ENCODE peak calls at places on chromosome 15, in nine cellular contexts. One of them, this sample, is unnamed.

GRCh38 chr15:51335538-51335961 is 2.8 kb downstream of the CYP19A1 start:
- DNase-seq in WTC11: no peak
- DNase-seq in cardiac muscle cell: no peak
- DNase-seq in PC-9: no peak
- DNase-seq in kidney: no peak
- DNase-seq in tibial artery: no peak
- DNase-seq in HCT116: no peak
- DNase-seq in fibroblast of mammary gland: no peak
- DNase-seq in GM12865: peak; percentile 59
- DNase-seq in this sample: no peak

GRCh38 chr15:92807971-92808571 is 92.1 kb upstream of the CHD2 start:
- DNase-seq in PC-9: no peak
- DNase-seq in WTC11: no peak
- DNase-seq in kidney: no peak
- DNase-seq in cardiac muscle cell: no peak
- DNase-seq in tibial artery: no peak
- DNase-seq in fibroblast of mammary gland: peak; percentile 49
- DNase-seq in GM12865: peak; percentile 48
- DNase-seq in HCT116: no peak
- DNase-seq in this sample: no peak

GRCh38 chr15:88018865-88019626 is 237.5 kb downstream of the NTRK3 start:
- DNase-seq in PC-9: no peak
- DNase-seq in kidney: no peak
- DNase-seq in tibial artery: no peak
- DNase-seq in WTC11: no peak
- DNase-seq in GM12865: no peak
- DNase-seq in fibroblast of mammary gland: peak; percentile 60
- DNase-seq in HCT116: no peak
- DNase-seq in cardiac muscle cell: no peak
- DNase-seq in this sample: peak; percentile 36

GRCh38 chr15:88612186-88612796 is 8.8 kb upstream of the AEN start:
- DNase-seq in GM12865: no peak
- DNase-seq in fibroblast of mammary gland: no peak
- DNase-seq in cardiac muscle cell: no peak
- DNase-seq in HCT116: no peak
- DNase-seq in tibial artery: no peak
- DNase-seq in PC-9: no peak
- DNase-seq in WTC11: no peak
- DNase-seq in kidney: no peak
- DNase-seq in this sample: no peak

GRCh38 chr15:43052860-43053259 is 53.0 kb downstream of the UBR1 start:
- DNase-seq in WTC11: no peak
- DNase-seq in cardiac muscle cell: no peak
- DNase-seq in PC-9: no peak
- DNase-seq in tibial artery: no peak
- DNase-seq in GM12865: no peak
- DNase-seq in fibroblast of mammary gland: no peak
- DNase-seq in kidney: no peak
- DNase-seq in HCT116: no peak
- DNase-seq in this sample: no peak

GRCh38 chr15:49847937-49848823 is 227.3 kb downstream of the DTWD1 start:
- DNase-seq in PC-9: no peak
- DNase-seq in tibial artery: no peak
- DNase-seq in kidney: no peak
- DNase-seq in fibroblast of mammary gland: peak; percentile 100
- DNase-seq in GM12865: no peak
- DNase-seq in HCT116: no peak
- DNase-seq in cardiac muscle cell: no peak
- DNase-seq in WTC11: no peak
- DNase-seq in this sample: peak; percentile 95

GRCh38 chr15:80547264-80547663 is 143.1 kb downstream of the ARNT2 start:
- DNase-seq in WTC11: no peak
- DNase-seq in fibroblast of mammary gland: no peak
- DNase-seq in GM12865: no peak
- DNase-seq in tibial artery: no peak
- DNase-seq in PC-9: no peak
- DNase-seq in kidney: no peak
- DNase-seq in cardiac muscle cell: no peak
- DNase-seq in HCT116: no peak
- DNase-seq in this sample: no peak

GRCh38 chr15:42405876-42406482 is 46.7 kb downstream of the CAPN3 start:
- DNase-seq in HCT116: no peak
- DNase-seq in kidney: no peak
- DNase-seq in cardiac muscle cell: no peak
- DNase-seq in GM12865: no peak
- DNase-seq in WTC11: no peak
- DNase-seq in tibial artery: no peak
- DNase-seq in fibroblast of mammary gland: peak; percentile 12
- DNase-seq in PC-9: no peak
- DNase-seq in this sample: no peak

GRCh38 chr15:101641894-101642293 is 10.3 kb downstream of the TM2D3 start:
- DNase-seq in WTC11: no peak
- DNase-seq in cardiac muscle cell: no peak
- DNase-seq in PC-9: no peak
- DNase-seq in GM12865: peak; percentile 41
- DNase-seq in HCT116: no peak
- DNase-seq in kidney: no peak
- DNase-seq in fibroblast of mammary gland: no peak
- DNase-seq in tibial artery: no peak
- DNase-seq in this sample: no peak

GRCh38 chr15:88638626-88639372 is at the start of gene ISG20:
- DNase-seq in tibial artery: peak; percentile 96
- DNase-seq in HCT116: peak; percentile 86
- DNase-seq in kidney: peak; percentile 99
- DNase-seq in WTC11: peak; percentile 86
- DNase-seq in PC-9: peak; percentile 94
- DNase-seq in fibroblast of mammary gland: peak; percentile 98
- DNase-seq in cardiac muscle cell: peak; percentile 64
- DNase-seq in GM12865: peak; percentile 99
- DNase-seq in this sample: peak; percentile 97

GRCh38 chr15:96629501-96629900 is 299.0 kb downstream of the NR2F2 start:
- DNase-seq in HCT116: no peak
- DNase-seq in fibroblast of mammary gland: no peak
- DNase-seq in kidney: no peak
- DNase-seq in WTC11: no peak
- DNase-seq in GM12865: no peak
- DNase-seq in tibial artery: peak; percentile 36
- DNase-seq in cardiac muscle cell: no peak
- DNase-seq in PC-9: no peak
- DNase-seq in this sample: no peak

GRCh38 chr15:101501703-101502373 is 12.3 kb upstream of the PCSK6 start:
- DNase-seq in fibroblast of mammary gland: no peak
- DNase-seq in cardiac muscle cell: peak; percentile 52
- DNase-seq in kidney: no peak
- DNase-seq in PC-9: no peak
- DNase-seq in tibial artery: no peak
- DNase-seq in GM12865: peak; percentile 42
- DNase-seq in WTC11: peak; percentile 66
- DNase-seq in HCT116: peak; percentile 22
- DNase-seq in this sample: no peak

GRCh38 chr15:67784057-67784781 is 41.1 kb upstream of the SKOR1 start:
- DNase-seq in WTC11: no peak
- DNase-seq in fibroblast of mammary gland: no peak
- DNase-seq in cardiac muscle cell: no peak
- DNase-seq in kidney: no peak
- DNase-seq in GM12865: peak; percentile 90
- DNase-seq in tibial artery: no peak
- DNase-seq in PC-9: no peak
- DNase-seq in HCT116: no peak
- DNase-seq in this sample: no peak

GRCh38 chr15:58369261-58369699 is 62.5 kb upstream of the LIPC start:
- DNase-seq in kidney: no peak
- DNase-seq in GM12865: peak; percentile 67
- DNase-seq in HCT116: no peak
- DNase-seq in fibroblast of mammary gland: no peak
- DNase-seq in cardiac muscle cell: no peak
- DNase-seq in tibial artery: no peak
- DNase-seq in PC-9: no peak
- DNase-seq in WTC11: no peak
- DNase-seq in this sample: no peak

GRCh38 chr15:65312400-65312916 is 8.0 kb downstream of the RNU5B-1 start:
- DNase-seq in cardiac muscle cell: no peak
- DNase-seq in kidney: peak; percentile 88
- DNase-seq in PC-9: no peak
- DNase-seq in tibial artery: no peak
- DNase-seq in HCT116: no peak
- DNase-seq in fibroblast of mammary gland: no peak
- DNase-seq in GM12865: no peak
- DNase-seq in WTC11: no peak
- DNase-seq in this sample: no peak

DNA sequence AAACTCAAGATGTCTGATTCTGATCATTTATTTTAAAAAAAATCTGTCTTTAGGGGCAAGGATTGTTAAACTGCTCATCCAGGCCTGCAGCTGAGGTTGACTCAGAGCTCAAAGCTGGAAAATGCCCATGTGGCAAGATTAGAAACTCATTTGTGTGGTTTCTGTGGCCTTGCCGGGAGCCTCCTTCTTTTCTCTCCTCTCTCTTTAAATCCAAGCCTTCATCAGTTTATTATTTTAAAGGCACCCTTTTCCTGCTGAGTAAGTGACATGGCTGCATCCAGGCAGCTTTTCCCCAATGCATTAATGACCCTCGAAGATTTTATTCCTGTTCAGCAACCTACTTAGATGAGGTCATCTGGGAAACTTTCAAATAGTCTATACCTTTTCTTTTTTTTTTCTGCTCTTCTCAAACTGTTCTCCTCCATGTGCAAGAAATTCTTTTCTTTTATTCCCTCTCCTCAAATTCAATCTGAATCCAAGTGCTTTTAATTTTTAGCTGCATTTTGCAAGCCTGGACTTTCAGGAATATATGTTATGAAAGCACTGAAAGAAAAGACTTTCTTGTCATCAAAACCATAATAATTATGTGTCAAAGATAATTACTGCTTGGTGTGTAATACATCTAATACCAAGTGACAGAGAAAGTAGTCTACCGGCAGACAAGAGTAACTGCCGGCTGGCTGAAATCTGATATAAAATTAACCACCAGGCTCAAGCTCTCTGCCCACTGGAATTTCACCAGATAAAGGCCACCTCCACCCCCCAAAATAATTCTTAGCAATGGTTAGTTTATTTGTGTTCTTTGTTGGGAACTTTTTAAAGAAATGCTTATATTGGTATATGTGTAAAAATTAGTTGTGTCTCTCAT is 221.1 kb upstream of the CDIN1 start:
- DNase-seq in GM12865: no peak
- DNase-seq in cardiac muscle cell: no peak
- DNase-seq in PC-9: no peak
- DNase-seq in kidney: no peak
- DNase-seq in HCT116: no peak
- DNase-seq in fibroblast of mammary gland: peak; percentile 95
- DNase-seq in WTC11: no peak
- DNase-seq in tibial artery: no peak
- DNase-seq in this sample: peak; percentile 92
- TF ChIP-seq CTCF in GM12865: no peak
- TF ChIP-seq CTCF in cardiac muscle cell: no peak
- TF ChIP-seq CTCF in PC-9: no peak
- TF ChIP-seq CTCF in kidney: no peak
- TF ChIP-seq CTCF in HCT116: no peak
- TF ChIP-seq CTCF in fibroblast of mammary gland: no peak
- TF ChIP-seq CTCF in WTC11: no peak
- TF ChIP-seq CTCF in tibial artery: peak; percentile 5
- TF ChIP-seq CTCF in this sample: peak; percentile 31

DNA sequence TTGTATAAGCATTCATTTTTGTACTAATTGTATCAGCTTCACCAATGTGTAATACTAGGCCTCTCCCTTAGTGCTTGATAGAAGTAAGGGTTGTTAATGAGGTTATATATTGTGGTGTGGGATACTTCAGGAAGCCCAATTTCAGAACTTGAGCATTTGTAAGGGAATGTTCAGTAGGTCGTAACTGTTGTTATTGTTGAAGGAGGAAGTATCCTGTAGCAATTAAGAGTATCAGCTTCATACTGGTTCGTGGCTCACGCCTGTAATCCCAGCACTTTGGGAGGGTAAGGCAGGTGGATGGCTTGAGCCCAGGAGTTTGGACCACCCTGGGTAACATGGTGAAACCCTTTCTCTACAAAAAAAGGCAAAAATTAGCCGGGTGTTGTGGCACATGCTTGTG is 30.6 kb downstream of the IQGAP1 start:
- DNase-seq in kidney: no peak
- DNase-seq in GM12865: no peak
- DNase-seq in fibroblast of mammary gland: no peak
- DNase-seq in WTC11: no peak
- DNase-seq in PC-9: no peak
- DNase-seq in cardiac muscle cell: no peak
- DNase-seq in tibial artery: no peak
- DNase-seq in HCT116: no peak
- DNase-seq in this sample: no peak
- TF ChIP-seq CTCF in kidney: no peak
- TF ChIP-seq CTCF in GM12865: no peak
- TF ChIP-seq CTCF in fibroblast of mammary gland: no peak
- TF ChIP-seq CTCF in WTC11: no peak
- TF ChIP-seq CTCF in PC-9: no peak
- TF ChIP-seq CTCF in cardiac muscle cell: no peak
- TF ChIP-seq CTCF in tibial artery: no peak
- TF ChIP-seq CTCF in HCT116: no peak
- TF ChIP-seq CTCF in this sample: no peak

DNA sequence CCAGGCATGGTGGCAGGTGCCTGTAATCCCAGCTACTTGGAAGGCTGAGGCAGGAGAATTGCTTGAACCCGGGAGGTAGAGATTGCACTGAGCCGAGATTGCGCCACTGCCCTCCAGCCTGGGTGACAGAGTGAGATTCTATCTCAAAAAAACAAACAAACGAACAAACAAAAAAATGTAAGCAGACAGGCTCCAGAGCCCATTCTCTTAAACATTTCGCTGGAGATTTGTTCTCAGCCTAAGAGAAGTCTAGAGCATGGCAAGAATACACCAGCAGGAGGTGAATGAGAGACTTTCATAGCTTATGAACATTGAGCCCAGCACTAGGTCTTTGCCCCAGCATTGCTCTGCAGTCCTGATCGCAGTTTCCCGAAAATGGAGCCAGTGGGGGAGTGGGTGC is 329.4 kb upstream of the TLE3 start:
- DNase-seq in kidney: no peak
- DNase-seq in cardiac muscle cell: no peak
- DNase-seq in tibial artery: no peak
- DNase-seq in fibroblast of mammary gland: no peak
- DNase-seq in GM12865: no peak
- DNase-seq in PC-9: peak; percentile 36
- DNase-seq in HCT116: no peak
- DNase-seq in WTC11: no peak
- DNase-seq in this sample: no peak
- TF ChIP-seq CTCF in kidney: no peak
- TF ChIP-seq CTCF in cardiac muscle cell: peak; percentile 27
- TF ChIP-seq CTCF in tibial artery: no peak
- TF ChIP-seq CTCF in fibroblast of mammary gland: no peak
- TF ChIP-seq CTCF in GM12865: no peak
- TF ChIP-seq CTCF in PC-9: peak; percentile 45
- TF ChIP-seq CTCF in HCT116: no peak
- TF ChIP-seq CTCF in WTC11: no peak
- TF ChIP-seq CTCF in this sample: no peak

DNA sequence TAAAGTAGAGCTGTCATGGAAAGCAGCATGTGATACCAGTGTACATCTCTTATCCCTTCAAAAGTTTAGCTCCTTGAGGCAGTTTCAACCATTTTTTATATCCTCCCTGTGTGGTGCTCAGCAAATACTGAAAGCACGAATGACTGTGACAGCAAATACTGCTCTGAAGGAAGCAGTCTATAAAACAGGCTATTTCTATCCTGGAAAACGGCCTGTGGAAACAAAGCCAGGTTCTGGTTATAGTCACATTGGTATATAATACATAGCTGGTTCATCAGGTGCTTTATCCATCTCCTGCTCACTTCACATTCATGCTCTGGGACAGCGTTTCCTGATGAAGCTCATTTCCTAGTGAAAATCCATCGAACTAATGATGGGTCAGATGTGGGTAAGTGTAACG is 275.6 kb upstream of the C2CD4B start:
- DNase-seq in WTC11: no peak
- DNase-seq in tibial artery: no peak
- DNase-seq in fibroblast of mammary gland: no peak
- DNase-seq in HCT116: no peak
- DNase-seq in PC-9: no peak
- DNase-seq in GM12865: no peak
- DNase-seq in kidney: no peak
- DNase-seq in cardiac muscle cell: no peak
- DNase-seq in this sample: no peak
- TF ChIP-seq CTCF in WTC11: no peak
- TF ChIP-seq CTCF in tibial artery: no peak
- TF ChIP-seq CTCF in fibroblast of mammary gland: no peak
- TF ChIP-seq CTCF in HCT116: no peak
- TF ChIP-seq CTCF in PC-9: no peak
- TF ChIP-seq CTCF in GM12865: no peak
- TF ChIP-seq CTCF in kidney: no peak
- TF ChIP-seq CTCF in cardiac muscle cell: no peak
- TF ChIP-seq CTCF in this sample: no peak